ENCODE peak calls at places on chromosomes 7 and 10, in seven cellular contexts. W is transverse colon, J is A549, K is tibial nerve, P is stomach, Q is H1, F is suprapubic skin. R is an unnamed sample.

GRCh38 chr10:350981-351501 is 215.8 kb downstream of the ZMYND11 start:
- DNase-seq in W (no peak), J (no peak), K (no peak), P (no peak), Q (no peak), F (peak), R (no peak)

GRCh38 chr10:88104213-88104612 is 240.8 kb downstream of the PTEN start:
- DNase-seq in W (no peak), J (no peak), K (no peak), P (no peak), Q (no peak), F (no peak), R (no peak)

GRCh38 chr7:151168787-151169162 is 1.3 kb upstream of the GBX1 start:
- DNase-seq in W (no peak), J (no peak), K (no peak), P (peak), Q (no peak), F (peak), R (no peak)

GRCh38 chr7:103712991-103713778 is 267.2 kb upstream of the SLC26A5 start:
- DNase-seq in W (no peak), J (no peak), K (no peak), P (no peak), Q (no peak), F (no peak), R (no peak)

GRCh38 chr10:4246881-4247358 is 461.9 kb upstream of the KLF6 start:
- DNase-seq in W (no peak), J (no peak), K (no peak), P (no peak), Q (no peak), F (no peak), R (no peak)

GRCh38 chr10:59675812-59676211 is 33.8 kb downstream of the SLC16A9 start:
- DNase-seq in W (no peak), J (no peak), K (no peak), P (peak), Q (no peak), F (no peak), R (no peak)

GRCh38 chr7:122304996-122305421 is 459 bp upstream of the FEZF1 start:
- DNase-seq in W (no peak), J (no peak), K (no peak), P (no peak), Q (no peak), F (no peak), R (no peak)

GRCh38 chr7:32393861-32394260 is 96.3 kb downstream of the LSM5 start:
- DNase-seq in W (no peak), J (no peak), K (no peak), P (no peak), Q (no peak), F (no peak), R (no peak)

GRCh38 chr10:58435297-58435696 is 50.1 kb downstream of the TFAM start:
- DNase-seq in W (peak), J (peak), K (no peak), P (no peak), Q (no peak), F (no peak), R (no peak)

GRCh38 chr7:103991406-103991805 is 1.9 kb upstream of the RELN start:
- DNase-seq in W (no peak), J (no peak), K (no peak), P (no peak), Q (no peak), F (no peak), R (no peak)

GRCh38 chr7:47291461-47292051 is 290.4 kb downstream of the TNS3 start:
- DNase-seq in W (no peak), J (peak), K (no peak), P (no peak), Q (no peak), F (peak), R (no peak)

GRCh38 chr10:7507887-7508726 is 97.3 kb upstream of the SFMBT2 start:
- DNase-seq in W (peak), J (no peak), K (no peak), P (no peak), Q (no peak), F (no peak), R (no peak)

GRCh38 chr10:112360308-112361270 is 13.3 kb upstream of the ACSL5 start:
- DNase-seq in W (peak), J (no peak), K (peak), P (peak), Q (no peak), F (no peak), R (peak)

GRCh38 chr10:26438534-26439269 is 561 bp downstream of the APBB1IP start:
- DNase-seq in W (peak), J (no peak), K (no peak), P (no peak), Q (no peak), F (no peak), R (no peak)

GRCh38 chr7:143384741-143385631 is 3.8 kb downstream of the ZYX start:
- DNase-seq in W (no peak), J (no peak), K (no peak), P (no peak), Q (no peak), F (no peak), R (no peak)

GRCh38 chr10:73907841-73908517 is 3.0 kb upstream of the PLAU start:
- DNase-seq in W (peak), J (no peak), K (no peak), P (no peak), Q (no peak), F (no peak), R (no peak)

GRCh38 chr10:99869581-99869980 is 87.1 kb downstream of the ABCC2 start:
- DNase-seq in W (no peak), J (no peak), K (no peak), P (no peak), Q (no peak), F (no peak), R (no peak)

GRCh38 chr10:22386396-22386928 is 41.2 kb downstream of the SPAG6 start:
- DNase-seq in W (no peak), J (no peak), K (no peak), P (no peak), Q (no peak), F (no peak), R (no peak)

GRCh38 chr10:22391605-22392004 is 46.3 kb downstream of the SPAG6 start:
- DNase-seq in W (no peak), J (no peak), K (no peak), P (no peak), Q (no peak), F (no peak), R (no peak)

GRCh38 chr10:22389856-22390589 is 44.7 kb downstream of the SPAG6 start:
- DNase-seq in W (no peak), J (no peak), K (no peak), P (no peak), Q (no peak), F (no peak), R (no peak)
- TF ChIP-seq EP300 in W (no peak), J (no peak), K (no peak), P (no peak), Q (no peak), F (no peak), R (no peak)

GRCh38 chr10:5604946-5605345 is 61.4 kb downstream of the ASB13 start:
- DNase-seq in W (no peak), J (no peak), K (no peak), P (no peak), Q (no peak), F (no peak), R (no peak)
- TF ChIP-seq POLR2A in W (no peak), J (no peak), K (no peak), P (no peak), Q (no peak), F (no peak), R (no peak)

DNA sequence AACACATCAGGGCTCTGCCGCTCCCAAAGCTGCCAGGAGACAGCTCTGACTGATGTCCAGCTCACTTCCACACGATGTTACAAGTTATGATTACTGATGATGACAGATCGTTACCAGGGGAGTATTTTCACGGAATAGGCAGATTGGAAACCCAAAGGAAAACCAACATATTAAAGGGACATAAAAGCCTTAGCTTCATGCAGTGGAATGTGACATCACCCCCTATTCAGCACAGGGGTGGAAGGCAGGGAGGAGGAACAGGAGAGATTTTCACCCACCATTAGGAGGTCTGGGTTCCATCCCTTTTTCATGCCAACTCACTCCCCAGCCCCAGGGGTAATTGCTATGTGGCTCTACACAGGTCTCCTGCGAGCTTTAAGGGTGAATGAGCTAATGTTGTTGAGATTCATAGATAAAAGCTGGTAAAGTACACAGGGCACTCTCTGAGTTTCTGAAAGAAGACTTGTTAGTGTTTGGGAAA is 81.8 kb downstream of the LYZL1 start:
- DNase-seq in W (no peak), J (no peak), K (no peak), P (no peak), Q (no peak), F (no peak), R (no peak)
- TF ChIP-seq EP300 in W (no peak), J (no peak), K (no peak), P (no peak), Q (no peak), F (no peak), R (no peak)

DNA sequence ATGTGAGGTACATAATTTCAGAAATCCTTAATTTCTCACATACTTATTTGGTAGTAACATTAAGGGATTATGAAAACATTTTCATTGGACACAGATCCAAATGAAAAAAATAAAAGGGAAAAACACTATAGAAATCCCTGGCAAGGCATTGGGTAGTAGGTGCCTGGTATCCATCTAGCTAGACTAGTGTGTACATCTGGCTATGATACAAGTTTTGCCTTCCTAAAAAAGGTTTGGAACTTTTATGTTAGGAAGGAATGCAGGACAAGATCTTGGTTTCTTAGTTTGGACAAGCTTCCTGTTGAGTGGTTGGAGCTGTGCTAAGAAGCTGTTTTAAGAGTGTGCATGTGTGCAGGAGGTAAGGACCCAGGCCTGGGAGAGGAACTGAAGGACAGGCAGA is 252.3 kb upstream of the GLI3 start:
- DNase-seq in W (no peak), J (no peak), K (no peak), P (no peak), Q (no peak), F (no peak), R (no peak)
- TF ChIP-seq POLR2A in W (no peak), J (no peak), K (no peak), P (no peak), Q (no peak), F (no peak), R (no peak)

GRCh38 chr7:110418651-110419270 is 672.2 kb upstream of the LRRN3 start:
- DNase-seq in W (no peak), J (no peak), K (no peak), P (no peak), Q (no peak), F (no peak), R (no peak)
- TF ChIP-seq EP300 in W (no peak), J (no peak), K (no peak), P (no peak), Q (no peak), F (no peak), R (no peak)

DNA sequence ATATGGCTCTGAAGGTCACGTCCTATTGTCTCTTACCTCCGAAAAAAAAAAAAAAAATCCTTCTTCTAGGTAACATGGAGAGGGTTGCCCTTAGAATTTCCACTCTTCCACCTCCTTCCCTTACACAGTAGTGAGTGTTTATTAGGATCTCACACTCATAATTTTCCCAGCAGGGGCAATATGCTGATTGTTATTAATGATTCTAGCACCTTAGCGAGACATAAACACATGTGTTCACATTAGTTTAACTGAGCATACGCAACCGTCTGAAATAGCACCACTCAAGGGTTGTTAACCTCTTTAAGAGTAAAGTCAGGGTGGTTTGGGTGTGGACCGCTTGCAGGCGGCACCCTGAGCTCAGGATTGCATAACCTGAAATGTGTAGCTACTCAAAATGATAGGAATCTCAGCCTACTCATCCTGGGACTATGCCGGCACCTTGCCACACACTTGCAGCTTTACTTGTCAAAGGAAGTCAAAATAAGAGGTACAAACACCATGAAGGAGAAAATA is 52.2 kb downstream of the CPEB3 start:
- DNase-seq in W (peak), J (no peak), K (peak), P (peak), Q (no peak), F (peak), R (peak)
- TF ChIP-seq POLR2A in W (peak), J (no peak), K (no peak), P (no peak), Q (no peak), F (no peak), R (no peak)

GRCh38 chr10:110824660-110825059 is 47.1 kb upstream of the PDCD4 start:
- DNase-seq in W (no peak), J (no peak), K (no peak), P (no peak), Q (no peak), F (no peak), R (no peak)

GRCh38 chr10:110824152-110824441 is 47.6 kb upstream of the PDCD4 start:
- DNase-seq in W (no peak), J (no peak), K (no peak), P (no peak), Q (no peak), F (no peak), R (no peak)

GRCh38 chr10:110827410-110827809 is 44.3 kb upstream of the PDCD4 start:
- DNase-seq in W (no peak), J (no peak), K (no peak), P (no peak), Q (no peak), F (no peak), R (no peak)

GRCh38 chr10:110827872-110828271 is 43.9 kb upstream of the PDCD4 start:
- DNase-seq in W (no peak), J (no peak), K (no peak), P (no peak), Q (no peak), F (no peak), R (peak)

DNA sequence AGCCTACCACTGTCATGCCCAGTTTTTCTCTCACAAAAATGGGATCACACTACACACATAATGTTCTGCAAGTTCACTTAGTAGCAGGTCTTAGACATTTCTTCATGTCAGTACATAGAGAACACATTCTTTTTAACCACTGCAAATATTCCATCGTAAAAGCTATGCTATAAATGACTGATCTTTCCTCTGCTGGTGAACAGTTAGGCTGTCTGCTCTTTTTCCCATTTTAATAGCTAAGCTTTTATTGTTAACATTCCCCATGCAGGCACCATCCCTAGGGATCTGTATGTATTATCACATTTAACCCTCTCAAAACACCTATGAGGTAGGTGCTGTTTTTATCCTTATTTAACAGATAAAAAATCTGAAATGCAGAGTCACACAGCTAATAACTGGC is 46.2 kb upstream of the PDCD4 start:
- DNase-seq in W (no peak), J (no peak), K (no peak), P (no peak), Q (no peak), F (no peak), R (no peak)
- TF ChIP-seq EP300 in W (peak), J (no peak), K (no peak), P (no peak), Q (no peak), F (no peak), R (no peak)

GRCh38 chr7:100520138-100520537 is 18.9 kb upstream of the AGFG2 start:
- DNase-seq in W (no peak), J (no peak), K (no peak), P (no peak), Q (no peak), F (no peak), R (no peak)

GRCh38 chr7:100516135-100516812 is 22.7 kb upstream of the AGFG2 start:
- DNase-seq in W (peak), J (no peak), K (peak), P (peak), Q (no peak), F (peak), R (peak)

GRCh38 chr7:100519580-100519979 is 19.4 kb upstream of the AGFG2 start:
- DNase-seq in W (no peak), J (no peak), K (no peak), P (no peak), Q (no peak), F (no peak), R (no peak)

GRCh38 chr7:100517305-100517704 is 21.7 kb upstream of the AGFG2 start:
- DNase-seq in W (no peak), J (no peak), K (no peak), P (no peak), Q (no peak), F (no peak), R (no peak)

DNA sequence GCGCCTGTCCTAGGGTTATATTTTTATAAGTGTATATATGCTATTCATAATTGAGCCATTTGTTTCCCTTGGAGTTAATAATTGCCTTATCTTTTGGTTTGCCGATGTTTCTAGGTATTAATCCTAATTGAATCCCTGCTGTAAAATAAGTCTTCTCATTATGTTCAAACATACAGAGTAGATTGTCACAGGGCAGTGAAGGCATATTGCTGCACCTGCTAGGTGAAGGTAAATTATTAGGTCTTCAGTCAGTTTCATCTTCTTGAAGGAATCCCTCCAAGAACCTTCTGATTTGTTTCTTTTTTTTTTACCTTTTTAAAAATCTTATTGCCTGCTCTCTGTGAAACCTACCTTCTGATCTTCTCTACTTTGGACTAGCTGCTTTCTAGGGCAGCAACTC is 17.9 kb upstream of the AGFG2 start:
- DNase-seq in W (no peak), J (no peak), K (no peak), P (no peak), Q (no peak), F (no peak), R (no peak)
- TF ChIP-seq POLR2A in W (no peak), J (no peak), K (no peak), P (no peak), Q (no peak), F (no peak), R (no peak)

DNA sequence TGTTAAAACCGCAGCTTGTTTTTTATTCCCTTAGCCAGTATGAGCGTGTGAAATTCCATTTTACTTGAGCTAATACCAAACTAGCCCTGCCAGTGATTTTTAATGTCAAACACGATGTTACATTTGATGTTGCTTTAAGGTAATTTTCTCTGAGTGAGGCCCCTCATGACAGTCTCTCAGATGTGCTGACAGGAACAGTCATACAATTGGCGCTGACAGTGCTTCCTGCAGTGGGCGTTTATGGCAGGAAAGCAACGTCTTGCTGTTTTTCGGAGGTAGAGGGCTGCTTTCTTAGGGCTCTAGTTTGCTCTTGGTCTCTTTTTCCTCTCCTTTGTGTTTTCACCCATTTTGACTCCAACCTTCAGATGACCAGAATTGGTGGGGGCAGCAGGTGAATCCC is 19.3 kb downstream of the PON1 start:
- DNase-seq in W (no peak), J (no peak), K (no peak), P (no peak), Q (no peak), F (no peak), R (no peak)
- TF ChIP-seq EP300 in W (no peak), J (no peak), K (no peak), P (no peak), Q (no peak), F (no peak), R (no peak)